ENCODE peak calls at places on chromosomes 2 and 18, in seven cellular contexts. J, A, M, B, Z, G and P are unnamed samples. For H3K4me1, the result is how much of the 10 kb centered on the place peaks cover.

GRCh38 chr18:79329786-79330185 is 65.9 kb upstream of the NFATC1 start:
- DNase-seq in J (no peak), A (no peak), M (no peak), B (no peak), Z (no peak), G (no peak), P (no peak)

GRCh38 chr2:208607694-208608093 is 201.1 kb downstream of the PTH2R start:
- DNase-seq in J (no peak), A (no peak), M (no peak), B (no peak), Z (no peak), G (no peak), P (no peak)

GRCh38 chr18:54787098-54787497 is 41.2 kb upstream of the RAB27B start:
- DNase-seq in J (no peak), A (no peak), M (peak), B (no peak), Z (no peak), G (no peak), P (no peak)

GRCh38 chr2:226715347-226715990 is 84.2 kb downstream of the IRS1 start:
- DNase-seq in J (no peak), A (no peak), M (no peak), B (no peak), Z (no peak), G (no peak), P (no peak)

GRCh38 chr2:44237221-44237620 is 38.1 kb upstream of the SLC3A1 start:
- DNase-seq in J (no peak), A (no peak), M (no peak), B (peak), Z (no peak), G (no peak), P (peak)

GRCh38 chr2:230903251-230904150 is 21.5 kb downstream of the GPR55 start:
- DNase-seq in J (no peak), A (peak), M (no peak), B (no peak), Z (no peak), G (no peak), P (no peak)

GRCh38 chr2:225534697-225535096 is 135.2 kb downstream of the NYAP2 start:
- DNase-seq in J (peak), A (no peak), M (peak), B (no peak), Z (no peak), G (no peak), P (no peak)

GRCh38 chr2:75737961-75738360 is 27.2 kb upstream of the GCFC2 start:
- DNase-seq in J (no peak), A (no peak), M (no peak), B (no peak), Z (no peak), G (no peak), P (no peak)

GRCh38 chr2:109178974-109179373 is 50.0 kb downstream of the SH3RF3 start:
- DNase-seq in J (no peak), A (no peak), M (no peak), B (no peak), Z (no peak), G (no peak), P (no peak)

GRCh38 chr2:37333256-37333655 is 8.6 kb upstream of the PRKD3 start:
- DNase-seq in J (no peak), A (no peak), M (no peak), B (no peak), Z (no peak), G (no peak), P (no peak)

GRCh38 chr2:15048000-15048399 is 415.5 kb downstream of the LRATD1 start:
- DNase-seq in J (no peak), A (no peak), M (no peak), B (no peak), Z (no peak), G (no peak), P (no peak)

GRCh38 chr2:33518200-33518599 is 41.8 kb downstream of the RASGRP3 start:
- DNase-seq in J (no peak), A (no peak), M (no peak), B (no peak), Z (no peak), G (no peak), P (no peak)

GRCh38 chr2:120703330-120703994 is 32.2 kb upstream of the GLI2 start:
- DNase-seq in J (peak), A (no peak), M (peak), B (no peak), Z (no peak), G (no peak), P (no peak)

GRCh38 chr2:3216841-3217495 is 160.7 kb downstream of the EIPR1 start:
- DNase-seq in J (no peak), A (no peak), M (no peak), B (no peak), Z (no peak), G (no peak), P (no peak)

GRCh38 chr2:35116151-35116550 is 1239.4 kb upstream of the CRIM1 start:
- DNase-seq in J (no peak), A (no peak), M (no peak), B (no peak), Z (no peak), G (no peak), P (no peak)

GRCh38 chr18:54743596-54743995 is 84.7 kb upstream of the RAB27B start:
- DNase-seq in J (no peak), A (no peak), M (no peak), B (no peak), Z (no peak), G (no peak), P (no peak)

GRCh38 chr2:197152451-197153228 is 157.9 kb downstream of the ANKRD44 start:
- DNase-seq in J (no peak), A (peak), M (peak), B (peak), Z (no peak), G (no peak), P (peak)

GRCh38 chr2:18247282-18248110 is 313.0 kb downstream of the RDH14 start:
- DNase-seq in J (no peak), A (no peak), M (no peak), B (no peak), Z (no peak), G (no peak), P (no peak)

GRCh38 chr2:174779361-174779928 is 15.2 kb upstream of the CHRNA1 start:
- DNase-seq in J (no peak), A (no peak), M (peak), B (no peak), Z (no peak), G (no peak), P (peak)

GRCh38 chr2:46040563-46041155 is 256.5 kb upstream of the EPAS1 start:
- DNase-seq in J (no peak), A (no peak), M (no peak), B (no peak), Z (no peak), G (no peak), P (no peak)

GRCh38 chr2:114442545-114442944 is at the start of gene DPP10:
- DNase-seq in J (peak), A (no peak), M (peak), B (no peak), Z (no peak), G (no peak), P (no peak)

GRCh38 chr2:39494784-39495251 is 57.7 kb upstream of the MAP4K3 start:
- DNase-seq in J (peak), A (no peak), M (peak), B (no peak), Z (no peak), G (no peak), P (no peak)

GRCh38 chr18:12819822-12820221 is 64.2 kb downstream of the PTPN2 start:
- DNase-seq in J (no peak), A (no peak), M (no peak), B (no peak), Z (no peak), G (no peak), P (no peak)

GRCh38 chr18:12819330-12819729 is 64.7 kb downstream of the PTPN2 start:
- DNase-seq in J (no peak), A (no peak), M (no peak), B (no peak), Z (no peak), G (no peak), P (no peak)

GRCh38 chr18:12821408-12821807 is 62.6 kb downstream of the PTPN2 start:
- DNase-seq in J (no peak), A (no peak), M (no peak), B (no peak), Z (no peak), G (no peak), P (no peak)

GRCh38 chr18:12823892-12824291 is 60.1 kb downstream of the PTPN2 start:
- DNase-seq in J (no peak), A (no peak), M (peak), B (no peak), Z (no peak), G (no peak), P (no peak)

DNA sequence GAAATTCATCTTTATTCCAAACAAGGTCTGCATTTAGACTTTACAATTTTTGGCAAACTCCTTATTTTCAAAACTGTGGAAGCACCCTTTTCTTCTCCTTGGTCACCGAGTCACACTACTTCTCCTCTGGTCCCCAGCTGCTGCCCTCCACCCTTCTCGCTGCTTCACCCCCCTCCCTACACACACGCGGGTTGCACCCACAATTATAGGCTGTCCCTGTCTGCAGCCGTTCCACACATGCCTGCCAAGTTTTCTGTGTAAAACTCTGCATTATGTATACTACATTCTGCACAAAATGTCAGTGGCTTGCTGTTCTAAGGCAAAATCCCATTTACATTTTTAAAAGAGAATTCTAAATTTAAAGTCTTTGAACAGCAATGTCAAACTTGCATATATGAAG is 63.5 kb downstream of the PTPN2 start:
- DNase-seq in J (no peak), A (no peak), M (no peak), B (no peak), Z (no peak), G (no peak), P (no peak)
- H3K27ac ChIP-seq in J (no peak), A (no peak), M (no peak), B (no peak), Z (no peak), G (no peak), P (no peak)

DNA sequence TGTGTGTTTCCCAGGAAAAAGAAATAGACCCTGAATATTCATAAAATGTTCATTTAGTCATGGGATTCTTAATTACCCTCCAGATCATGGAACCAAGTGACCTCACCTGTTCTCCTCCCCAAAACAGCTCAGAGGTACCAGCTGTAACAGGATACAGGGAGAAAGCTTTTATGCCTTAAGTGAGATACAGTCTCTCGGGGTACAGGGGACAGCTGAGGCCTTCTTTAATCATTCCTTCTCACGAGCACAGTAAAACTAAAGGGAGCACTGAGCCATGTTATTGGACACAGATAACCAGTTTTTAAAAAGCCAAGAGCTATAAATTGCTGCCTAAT is 16.6 kb downstream of the EPHA4 start:
- DNase-seq in J (no peak), A (no peak), M (no peak), B (no peak), Z (no peak), G (no peak), P (no peak)
- H3K4me1 ChIP-seq in J (under half), A (under half), M (under half), B (under half), Z (under half), G (under half), P (under half)

GRCh38 chr2:165874445-165875039 is 79.0 kb downstream of the TTC21B start:
- DNase-seq in J (peak), A (no peak), M (peak), B (no peak), Z (no peak), G (no peak), P (peak)
- H3K4me3 ChIP-seq in J (no peak), A (no peak), M (no peak), B (no peak), Z (no peak), G (no peak), P (no peak)

GRCh38 chr2:173048530-173048900 is 27.1 kb upstream of the MAP3K20 start:
- DNase-seq in J (peak), A (no peak), M (no peak), B (no peak), Z (no peak), G (no peak), P (no peak)
- H3K27ac ChIP-seq in J (peak), A (no peak), M (peak), B (no peak), Z (no peak), G (peak), P (no peak)

GRCh38 chr2:54601339-54601738 is 122.1 kb upstream of the EML6 start:
- DNase-seq in J (no peak), A (no peak), M (peak), B (no peak), Z (no peak), G (no peak), P (no peak)
- H3K4me1 ChIP-seq in J (under half), A (under half), M (under half), B (half or more), Z (half or more), G (half or more), P (half or more)

DNA sequence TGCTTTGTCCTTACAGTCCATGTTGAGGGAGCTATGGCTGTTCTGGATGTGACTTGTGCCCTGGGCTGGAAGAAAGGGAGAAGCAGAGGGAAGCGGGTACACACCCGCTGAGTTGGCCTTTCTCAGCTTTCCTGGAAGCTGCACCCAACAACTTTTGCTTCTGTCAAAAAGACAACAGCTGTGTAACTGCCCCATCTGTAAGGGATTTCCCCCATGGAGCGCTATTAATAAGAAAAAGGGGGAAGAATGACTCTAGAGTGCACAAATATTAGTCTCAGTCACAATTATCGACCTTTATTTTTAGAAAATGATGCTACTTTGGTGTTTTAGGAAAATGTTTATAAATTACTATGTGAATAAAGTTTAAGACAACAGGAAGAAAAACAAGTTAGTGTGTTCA is 368.3 kb downstream of the RAD51AP2 start:
- DNase-seq in J (no peak), A (no peak), M (no peak), B (no peak), Z (no peak), G (no peak), P (no peak)
- H3K4me3 ChIP-seq in J (no peak), A (no peak), M (no peak), B (no peak), Z (no peak), G (no peak), P (no peak)

GRCh38 chr2:223943561-223944008 is 1.6 kb downstream of the WDFY1 start:
- DNase-seq in J (peak), A (no peak), M (peak), B (no peak), Z (no peak), G (no peak), P (no peak)
- H3K27ac ChIP-seq in J (peak), A (peak), M (peak), B (no peak), Z (no peak), G (peak), P (no peak)